ENCODE peak calls at places on chromosome 4, in ten cellular contexts. One of them, this sample, is unnamed.

GRCh38 chr4:40258624-40259023 is 61.8 kb downstream of the RHOH start:
- DNase-seq in dorsolateral prefrontal cortex: no peak
- DNase-seq in fibroblast of lung: no peak
- DNase-seq in BE2C: no peak
- DNase-seq in GM20000: no peak
- DNase-seq in heart right ventricle: no peak
- DNase-seq in progenitor cell of endocrine pancreas: no peak
- DNase-seq in CD8-positive, alpha-beta T cell: no peak
- DNase-seq in SK-N-SH: no peak
- DNase-seq in PC-9: no peak
- DNase-seq in this sample: no peak

GRCh38 chr4:41236046-41236445 is 20.7 kb upstream of the UCHL1 start:
- DNase-seq in dorsolateral prefrontal cortex: no peak
- DNase-seq in fibroblast of lung: no peak
- DNase-seq in BE2C: no peak
- DNase-seq in GM20000: no peak
- DNase-seq in heart right ventricle: no peak
- DNase-seq in progenitor cell of endocrine pancreas: no peak
- DNase-seq in CD8-positive, alpha-beta T cell: no peak
- DNase-seq in SK-N-SH: no peak
- DNase-seq in PC-9: no peak
- DNase-seq in this sample: no peak

GRCh38 chr4:150302553-150302952 is 224.3 kb downstream of the DCLK2 start:
- DNase-seq in dorsolateral prefrontal cortex: no peak
- DNase-seq in fibroblast of lung: peak; percentile 97
- DNase-seq in BE2C: no peak
- DNase-seq in GM20000: no peak
- DNase-seq in heart right ventricle: no peak
- DNase-seq in progenitor cell of endocrine pancreas: no peak
- DNase-seq in CD8-positive, alpha-beta T cell: no peak
- DNase-seq in SK-N-SH: no peak
- DNase-seq in PC-9: peak; percentile 59
- DNase-seq in this sample: no peak

GRCh38 chr4:140876597-140877364 is 120.6 kb upstream of the TBC1D9 start:
- DNase-seq in dorsolateral prefrontal cortex: no peak
- DNase-seq in fibroblast of lung: peak; percentile 77
- DNase-seq in BE2C: no peak
- DNase-seq in GM20000: no peak
- DNase-seq in heart right ventricle: no peak
- DNase-seq in progenitor cell of endocrine pancreas: no peak
- DNase-seq in CD8-positive, alpha-beta T cell: no peak
- DNase-seq in SK-N-SH: no peak
- DNase-seq in PC-9: no peak
- DNase-seq in this sample: no peak

GRCh38 chr4:27357283-27357682 is 496.6 kb downstream of the STIM2 start:
- DNase-seq in dorsolateral prefrontal cortex: no peak
- DNase-seq in fibroblast of lung: peak; percentile 27
- DNase-seq in BE2C: no peak
- DNase-seq in GM20000: no peak
- DNase-seq in heart right ventricle: no peak
- DNase-seq in progenitor cell of endocrine pancreas: no peak
- DNase-seq in CD8-positive, alpha-beta T cell: no peak
- DNase-seq in SK-N-SH: no peak
- DNase-seq in PC-9: no peak
- DNase-seq in this sample: no peak

GRCh38 chr4:148737071-148737470 is 294.9 kb upstream of the NR3C2 start:
- DNase-seq in dorsolateral prefrontal cortex: no peak
- DNase-seq in fibroblast of lung: peak; percentile 22
- DNase-seq in BE2C: no peak
- DNase-seq in GM20000: no peak
- DNase-seq in heart right ventricle: no peak
- DNase-seq in progenitor cell of endocrine pancreas: no peak
- DNase-seq in CD8-positive, alpha-beta T cell: no peak
- DNase-seq in SK-N-SH: no peak
- DNase-seq in PC-9: no peak
- DNase-seq in this sample: no peak

GRCh38 chr4:173525118-173526033 is 4.7 kb downstream of the HAND2 start:
- DNase-seq in dorsolateral prefrontal cortex: no peak
- DNase-seq in fibroblast of lung: no peak
- DNase-seq in BE2C: peak; percentile 55
- DNase-seq in GM20000: no peak
- DNase-seq in heart right ventricle: no peak
- DNase-seq in progenitor cell of endocrine pancreas: no peak
- DNase-seq in CD8-positive, alpha-beta T cell: no peak
- DNase-seq in SK-N-SH: peak; percentile 27
- DNase-seq in PC-9: no peak
- DNase-seq in this sample: no peak

GRCh38 chr4:185797596-185797995 is 14.4 kb downstream of the SORBS2 start:
- DNase-seq in dorsolateral prefrontal cortex: no peak
- DNase-seq in fibroblast of lung: no peak
- DNase-seq in BE2C: no peak
- DNase-seq in GM20000: no peak
- DNase-seq in heart right ventricle: no peak
- DNase-seq in progenitor cell of endocrine pancreas: no peak
- DNase-seq in CD8-positive, alpha-beta T cell: no peak
- DNase-seq in SK-N-SH: peak; percentile 42
- DNase-seq in PC-9: no peak
- DNase-seq in this sample: no peak

GRCh38 chr4:52051615-52052474 is 741 bp downstream of the SPATA18 start:
- DNase-seq in dorsolateral prefrontal cortex: peak; percentile 30
- DNase-seq in fibroblast of lung: peak; percentile 93
- DNase-seq in BE2C: no peak
- DNase-seq in GM20000: peak; percentile 70
- DNase-seq in heart right ventricle: peak; percentile 76
- DNase-seq in progenitor cell of endocrine pancreas: peak; percentile 60
- DNase-seq in CD8-positive, alpha-beta T cell: no peak
- DNase-seq in SK-N-SH: peak; percentile 75
- DNase-seq in PC-9: no peak
- DNase-seq in this sample: peak; percentile 94

GRCh38 chr4:38563703-38564490 is 100.1 kb upstream of the KLF3 start:
- DNase-seq in dorsolateral prefrontal cortex: peak; percentile 76
- DNase-seq in fibroblast of lung: peak; percentile 23
- DNase-seq in BE2C: no peak
- DNase-seq in GM20000: no peak
- DNase-seq in heart right ventricle: no peak
- DNase-seq in progenitor cell of endocrine pancreas: no peak
- DNase-seq in CD8-positive, alpha-beta T cell: no peak
- DNase-seq in SK-N-SH: no peak
- DNase-seq in PC-9: no peak
- DNase-seq in this sample: no peak

GRCh38 chr4:99833766-99834165 is 17.1 kb downstream of the DAPP1 start:
- DNase-seq in dorsolateral prefrontal cortex: no peak
- DNase-seq in fibroblast of lung: no peak
- DNase-seq in BE2C: no peak
- DNase-seq in GM20000: no peak
- DNase-seq in heart right ventricle: no peak
- DNase-seq in progenitor cell of endocrine pancreas: no peak
- DNase-seq in CD8-positive, alpha-beta T cell: no peak
- DNase-seq in SK-N-SH: no peak
- DNase-seq in PC-9: no peak
- DNase-seq in this sample: no peak

GRCh38 chr4:87555751-87556619 is 26.8 kb upstream of the SPARCL1 start:
- DNase-seq in dorsolateral prefrontal cortex: no peak
- DNase-seq in fibroblast of lung: peak; percentile 89
- DNase-seq in BE2C: no peak
- DNase-seq in GM20000: no peak
- DNase-seq in heart right ventricle: no peak
- DNase-seq in progenitor cell of endocrine pancreas: no peak
- DNase-seq in CD8-positive, alpha-beta T cell: no peak
- DNase-seq in SK-N-SH: no peak
- DNase-seq in PC-9: peak; percentile 57
- DNase-seq in this sample: no peak

GRCh38 chr4:26073886-26074560 is 160.0 kb downstream of the SMIM20 start:
- DNase-seq in dorsolateral prefrontal cortex: no peak
- DNase-seq in fibroblast of lung: no peak
- DNase-seq in BE2C: no peak
- DNase-seq in GM20000: no peak
- DNase-seq in heart right ventricle: no peak
- DNase-seq in progenitor cell of endocrine pancreas: no peak
- DNase-seq in CD8-positive, alpha-beta T cell: no peak
- DNase-seq in SK-N-SH: no peak
- DNase-seq in PC-9: no peak
- DNase-seq in this sample: no peak

GRCh38 chr4:71261633-71262121 is 77.1 kb upstream of the SLC4A4 start:
- DNase-seq in dorsolateral prefrontal cortex: no peak
- DNase-seq in fibroblast of lung: peak; percentile 59
- DNase-seq in BE2C: no peak
- DNase-seq in GM20000: no peak
- DNase-seq in heart right ventricle: no peak
- DNase-seq in progenitor cell of endocrine pancreas: no peak
- DNase-seq in CD8-positive, alpha-beta T cell: no peak
- DNase-seq in SK-N-SH: no peak
- DNase-seq in PC-9: no peak
- DNase-seq in this sample: no peak

GRCh38 chr4:86181585-86181984 is 178.3 kb downstream of the MAPK10 start:
- DNase-seq in dorsolateral prefrontal cortex: no peak
- DNase-seq in fibroblast of lung: peak; percentile 77
- DNase-seq in BE2C: no peak
- DNase-seq in GM20000: no peak
- DNase-seq in heart right ventricle: no peak
- DNase-seq in progenitor cell of endocrine pancreas: no peak
- DNase-seq in CD8-positive, alpha-beta T cell: no peak
- DNase-seq in SK-N-SH: no peak
- DNase-seq in PC-9: no peak
- DNase-seq in this sample: no peak

DNA sequence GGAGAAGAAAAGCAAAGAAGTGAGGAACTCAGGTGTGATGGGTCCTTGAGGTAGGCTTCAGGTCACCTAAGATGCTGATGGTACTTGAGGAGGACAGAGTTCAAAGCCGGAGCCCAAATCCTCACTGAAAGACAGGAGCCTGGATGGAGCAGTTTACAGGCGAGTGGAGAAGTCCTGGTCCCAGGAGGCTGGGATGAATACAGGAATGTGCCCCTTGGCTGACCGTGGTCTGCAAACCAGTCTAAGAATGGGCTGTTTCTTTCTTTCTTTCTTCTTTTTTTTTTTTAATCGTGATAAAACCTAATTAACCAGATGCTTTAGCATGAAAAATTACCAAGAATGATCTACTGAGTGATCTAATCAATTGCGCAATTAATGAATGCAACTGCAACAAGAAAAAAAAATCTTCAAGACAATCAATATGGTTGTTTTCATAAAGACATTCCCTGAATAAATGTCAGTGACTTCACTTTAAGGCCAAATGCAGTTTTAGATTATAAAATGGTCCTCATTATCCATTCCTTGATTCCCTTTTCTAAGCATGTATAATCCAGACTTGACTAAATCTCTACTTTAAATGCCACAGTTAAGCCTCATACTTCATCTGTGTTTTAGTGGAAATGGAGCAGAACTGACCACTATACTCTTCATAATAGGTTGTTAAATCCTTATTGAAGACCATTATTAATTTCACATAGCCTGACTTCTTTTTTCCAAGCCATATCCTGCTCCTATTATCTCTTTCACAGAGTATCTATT is 51.5 kb upstream of the SETD7 start:
- DNase-seq in dorsolateral prefrontal cortex: no peak
- DNase-seq in fibroblast of lung: no peak
- DNase-seq in BE2C: no peak
- DNase-seq in GM20000: no peak
- DNase-seq in heart right ventricle: no peak
- DNase-seq in progenitor cell of endocrine pancreas: no peak
- DNase-seq in CD8-positive, alpha-beta T cell: no peak
- DNase-seq in SK-N-SH: no peak
- DNase-seq in PC-9: no peak
- DNase-seq in this sample: no peak
- TF ChIP-seq CTCF in dorsolateral prefrontal cortex: no peak
- TF ChIP-seq CTCF in fibroblast of lung: no peak
- TF ChIP-seq CTCF in BE2C: no peak
- TF ChIP-seq CTCF in GM20000: no peak
- TF ChIP-seq CTCF in heart right ventricle: no peak
- TF ChIP-seq CTCF in progenitor cell of endocrine pancreas: no peak
- TF ChIP-seq CTCF in CD8-positive, alpha-beta T cell: no peak
- TF ChIP-seq CTCF in SK-N-SH: no peak
- TF ChIP-seq CTCF in PC-9: peak; percentile 2
- TF ChIP-seq CTCF in this sample: no peak

DNA sequence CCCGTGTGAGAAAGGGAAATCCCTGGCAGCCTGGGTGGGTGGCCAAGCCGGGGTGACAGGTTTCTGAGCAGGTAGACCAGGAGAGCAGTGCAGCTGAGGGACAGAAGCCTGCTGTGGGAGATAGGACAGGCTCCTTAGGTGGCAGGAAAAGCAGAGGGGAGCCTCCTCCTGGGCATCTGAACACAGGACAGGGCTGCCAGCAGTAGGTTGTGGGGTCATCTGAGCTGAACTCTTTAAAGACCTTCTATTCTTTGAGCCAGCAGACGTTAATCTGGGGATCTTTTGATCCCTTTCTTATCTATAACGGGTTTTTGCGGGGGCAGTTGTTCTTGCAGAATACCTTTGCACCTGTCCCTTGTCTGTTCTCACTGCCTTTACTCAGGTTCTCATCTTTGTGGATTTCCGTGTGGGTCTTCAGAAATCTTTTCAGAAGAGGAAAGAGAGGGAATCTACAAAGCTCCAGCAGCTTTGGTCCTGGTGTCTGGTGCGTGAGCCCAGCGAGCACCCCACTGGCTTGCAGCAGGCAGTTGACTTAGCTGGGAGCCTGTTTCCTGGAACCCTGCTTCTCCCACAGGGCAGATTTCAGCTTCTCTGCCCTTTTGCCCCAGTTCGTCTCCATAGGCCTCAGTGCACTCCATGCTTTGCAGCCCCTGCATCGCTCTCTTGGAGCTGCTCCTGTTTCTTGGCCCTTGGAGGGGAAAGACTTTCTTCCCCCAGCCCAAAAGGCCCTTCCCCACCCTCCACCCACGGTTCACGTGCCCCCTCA is 35.8 kb upstream of the TADA2B start:
- DNase-seq in dorsolateral prefrontal cortex: no peak
- DNase-seq in fibroblast of lung: no peak
- DNase-seq in BE2C: no peak
- DNase-seq in GM20000: no peak
- DNase-seq in heart right ventricle: no peak
- DNase-seq in progenitor cell of endocrine pancreas: no peak
- DNase-seq in CD8-positive, alpha-beta T cell: no peak
- DNase-seq in SK-N-SH: no peak
- DNase-seq in PC-9: no peak
- DNase-seq in this sample: no peak
- TF ChIP-seq CTCF in dorsolateral prefrontal cortex: no peak
- TF ChIP-seq CTCF in fibroblast of lung: no peak
- TF ChIP-seq CTCF in BE2C: no peak
- TF ChIP-seq CTCF in GM20000: no peak
- TF ChIP-seq CTCF in heart right ventricle: no peak
- TF ChIP-seq CTCF in progenitor cell of endocrine pancreas: no peak
- TF ChIP-seq CTCF in CD8-positive, alpha-beta T cell: no peak
- TF ChIP-seq CTCF in SK-N-SH: no peak
- TF ChIP-seq CTCF in PC-9: no peak
- TF ChIP-seq CTCF in this sample: no peak

GRCh38 chr4:42750091-42750490 is 93.2 kb upstream of the ATP8A1 start:
- DNase-seq in dorsolateral prefrontal cortex: no peak
- DNase-seq in fibroblast of lung: no peak
- DNase-seq in BE2C: peak; percentile 63
- DNase-seq in GM20000: peak; percentile 10
- DNase-seq in heart right ventricle: peak; percentile 16
- DNase-seq in progenitor cell of endocrine pancreas: no peak
- DNase-seq in CD8-positive, alpha-beta T cell: peak; percentile 46
- DNase-seq in SK-N-SH: peak; percentile 39
- DNase-seq in PC-9: no peak
- DNase-seq in this sample: no peak
- TF ChIP-seq CTCF in dorsolateral prefrontal cortex: peak; percentile 39
- TF ChIP-seq CTCF in fibroblast of lung: no peak
- TF ChIP-seq CTCF in BE2C: peak; percentile 78
- TF ChIP-seq CTCF in GM20000: no peak
- TF ChIP-seq CTCF in heart right ventricle: peak; percentile 58
- TF ChIP-seq CTCF in progenitor cell of endocrine pancreas: no peak
- TF ChIP-seq CTCF in CD8-positive, alpha-beta T cell: peak; percentile 59
- TF ChIP-seq CTCF in SK-N-SH: peak; percentile 28
- TF ChIP-seq CTCF in PC-9: no peak
- TF ChIP-seq CTCF in this sample: peak; percentile 33

GRCh38 chr4:122894802-122895201 is 27.6 kb downstream of the NUDT6 start:
- DNase-seq in dorsolateral prefrontal cortex: no peak
- DNase-seq in fibroblast of lung: peak; percentile 39
- DNase-seq in BE2C: peak; percentile 11
- DNase-seq in GM20000: no peak
- DNase-seq in heart right ventricle: no peak
- DNase-seq in progenitor cell of endocrine pancreas: no peak
- DNase-seq in CD8-positive, alpha-beta T cell: no peak
- DNase-seq in SK-N-SH: peak; percentile 16
- DNase-seq in PC-9: no peak
- DNase-seq in this sample: no peak
- TF ChIP-seq CTCF in dorsolateral prefrontal cortex: no peak
- TF ChIP-seq CTCF in fibroblast of lung: no peak
- TF ChIP-seq CTCF in BE2C: peak; percentile 16
- TF ChIP-seq CTCF in GM20000: no peak
- TF ChIP-seq CTCF in heart right ventricle: no peak
- TF ChIP-seq CTCF in progenitor cell of endocrine pancreas: no peak
- TF ChIP-seq CTCF in CD8-positive, alpha-beta T cell: no peak
- TF ChIP-seq CTCF in SK-N-SH: peak; percentile 12
- TF ChIP-seq CTCF in PC-9: no peak
- TF ChIP-seq CTCF in this sample: peak; percentile 10